ENCODE peak calls at places on chromosomes 6 and 20, in four cellular contexts. One of them, this sample, is unnamed.

GRCh38 chr6:4914412-4915159 is 89.3 kb downstream of the RPP40 start:
- DNase-seq in GM12878: no peak
- DNase-seq in K562: no peak
- DNase-seq in HepG2: no peak
- DNase-seq in this sample: no peak

GRCh38 chr20:57665589-57665971 is 44.2 kb downstream of the PMEPA1 start:
- DNase-seq in GM12878: no peak
- DNase-seq in K562: no peak
- DNase-seq in HepG2: no peak
- DNase-seq in this sample: no peak

GRCh38 chr20:61938839-61939690 is 126.6 kb downstream of the TAF4 start:
- DNase-seq in K562: no peak
- DNase-seq in GM12878: no peak
- DNase-seq in HepG2: no peak
- DNase-seq in this sample: no peak

GRCh38 chr6:134034951-134035822 is 17.2 kb downstream of the SLC2A12 start:
- DNase-seq in K562: no peak
- DNase-seq in GM12878: no peak
- DNase-seq in HepG2: no peak
- DNase-seq in this sample: no peak

GRCh38 chr6:27040244-27041042 is 207.1 kb upstream of the PRSS16 start:
- DNase-seq in K562: no peak
- DNase-seq in GM12878: no peak
- DNase-seq in HepG2: peak
- DNase-seq in this sample: no peak

GRCh38 chr6:127481628-127482027 is 22.4 kb upstream of the KIAA0408 start:
- DNase-seq in GM12878: no peak
- DNase-seq in K562: no peak
- DNase-seq in HepG2: no peak
- DNase-seq in this sample: no peak

GRCh38 chr20:47149939-47150338 is 206.6 kb downstream of the ZMYND8 start:
- DNase-seq in K562: no peak
- DNase-seq in HepG2: no peak
- DNase-seq in GM12878: no peak
- DNase-seq in this sample: no peak

GRCh38 chr20:8693709-8694108 is 375.2 kb upstream of the PLCB4 start:
- DNase-seq in K562: no peak
- DNase-seq in GM12878: no peak
- DNase-seq in HepG2: no peak
- DNase-seq in this sample: no peak

GRCh38 chr20:9514461-9515210 is at the start of gene LAMP5:
- DNase-seq in K562: no peak
- DNase-seq in GM12878: no peak
- DNase-seq in HepG2: no peak
- DNase-seq in this sample: peak

GRCh38 chr6:36851149-36851614 is 11.9 kb upstream of the CPNE5 start:
- DNase-seq in GM12878: no peak
- DNase-seq in K562: peak
- DNase-seq in HepG2: peak
- DNase-seq in this sample: peak

GRCh38 chr6:169249057-169249456 is 4.6 kb downstream of the THBS2 start:
- DNase-seq in K562: no peak
- DNase-seq in GM12878: no peak
- DNase-seq in HepG2: no peak
- DNase-seq in this sample: no peak

GRCh38 chr6:54935739-54936138 is 89.2 kb downstream of the FAM83B start:
- DNase-seq in GM12878: no peak
- DNase-seq in HepG2: no peak
- DNase-seq in K562: no peak
- DNase-seq in this sample: no peak

GRCh38 chr6:149127212-149127611 is 190.3 kb upstream of the TAB2 start:
- DNase-seq in K562: no peak
- DNase-seq in GM12878: no peak
- DNase-seq in HepG2: no peak
- DNase-seq in this sample: no peak

GRCh38 chr20:24782801-24783630 is 166.1 kb upstream of the CST7 start:
- DNase-seq in K562: no peak
- DNase-seq in GM12878: no peak
- DNase-seq in HepG2: peak
- DNase-seq in this sample: peak

GRCh38 chr20:46293084-46293483 is 15.2 kb downstream of the CDH22 start:
- DNase-seq in GM12878: no peak
- DNase-seq in K562: peak
- DNase-seq in HepG2: peak
- DNase-seq in this sample: no peak

GRCh38 chr6:38176797-38177751 is 357.5 kb downstream of the ZFAND3 start:
- DNase-seq in GM12878: no peak
- DNase-seq in K562: no peak
- DNase-seq in HepG2: peak
- DNase-seq in this sample: no peak

GRCh38 chr6:119526609-119527605 is 177.3 kb upstream of the MAN1A1 start:
- DNase-seq in K562: no peak
- DNase-seq in HepG2: no peak
- DNase-seq in GM12878: no peak
- DNase-seq in this sample: no peak

GRCh38 chr6:31796993-31797385 is 1.4 kb upstream of the VARS1 start:
- DNase-seq in HepG2: no peak
- DNase-seq in K562: no peak
- DNase-seq in GM12878: no peak
- DNase-seq in this sample: no peak

GRCh38 chr20:49790077-49790798 is 22.4 kb upstream of the SLC9A8 start:
- DNase-seq in K562: peak
- DNase-seq in GM12878: no peak
- DNase-seq in HepG2: peak
- DNase-seq in this sample: no peak

GRCh38 chr20:3889489-3890409 is 562 bp downstream of the PANK2 start:
- DNase-seq in K562: peak
- DNase-seq in GM12878: no peak
- DNase-seq in HepG2: peak
- DNase-seq in this sample: peak

GRCh38 chr6:75208564-75209431 is 2.9 kb upstream of the COL12A1 start:
- DNase-seq in HepG2: peak
- DNase-seq in K562: peak
- DNase-seq in GM12878: peak
- DNase-seq in this sample: peak

GRCh38 chr6:32177182-32177787 is 920 bp upstream of the RNF5 start:
- DNase-seq in GM12878: no peak
- DNase-seq in K562: peak
- DNase-seq in HepG2: no peak
- DNase-seq in this sample: peak

GRCh38 chr20:58228103-58228483 is 360 bp downstream of the ANKRD60 start:
- DNase-seq in K562: no peak
- DNase-seq in GM12878: no peak
- DNase-seq in HepG2: no peak
- DNase-seq in this sample: no peak

GRCh38 chr6:70390067-70390466 is 23.2 kb upstream of the FAM135A start:
- DNase-seq in GM12878: no peak
- DNase-seq in K562: no peak
- DNase-seq in HepG2: peak
- DNase-seq in this sample: no peak

GRCh38 chr6:44074383-44075136 is 52.7 kb downstream of the MRPL14 start:
- DNase-seq in K562: peak
- DNase-seq in GM12878: peak
- DNase-seq in HepG2: peak
- DNase-seq in this sample: peak

GRCh38 chr20:57782631-57783041 is 72.8 kb upstream of the PMEPA1 start:
- DNase-seq in GM12878: no peak
- DNase-seq in HepG2: no peak
- DNase-seq in K562: no peak
- DNase-seq in this sample: peak

GRCh38 chr6:121999458-122000065 is 399.9 kb upstream of the HSF2 start:
- DNase-seq in GM12878: no peak
- DNase-seq in HepG2: no peak
- DNase-seq in K562: no peak
- DNase-seq in this sample: no peak

GRCh38 chr6:166097914-166098522 is 69.6 kb downstream of the TBXT start:
- DNase-seq in GM12878: no peak
- DNase-seq in K562: peak
- DNase-seq in HepG2: peak
- DNase-seq in this sample: peak

GRCh38 chr6:52317841-52318581 is 33.5 kb upstream of the MCM3 start:
- DNase-seq in HepG2: peak
- DNase-seq in K562: no peak
- DNase-seq in GM12878: peak
- DNase-seq in this sample: no peak

GRCh38 chr6:80932364-80932763 is 820.1 kb downstream of the TENT5A start:
- DNase-seq in GM12878: no peak
- DNase-seq in HepG2: no peak
- DNase-seq in K562: no peak
- DNase-seq in this sample: no peak

GRCh38 chr6:128516514-128516898 is 3.9 kb downstream of the PTPRK start:
- DNase-seq in K562: no peak
- DNase-seq in GM12878: no peak
- DNase-seq in HepG2: peak
- DNase-seq in this sample: no peak

GRCh38 chr6:81708306-81708705 is 44.2 kb downstream of the TENT5A start:
- DNase-seq in HepG2: no peak
- DNase-seq in GM12878: no peak
- DNase-seq in K562: no peak
- DNase-seq in this sample: no peak

GRCh38 chr6:154868143-154868594 is 126.9 kb upstream of the TIAM2 start:
- DNase-seq in K562: peak
- DNase-seq in GM12878: no peak
- DNase-seq in HepG2: peak
- DNase-seq in this sample: peak

GRCh38 chr6:35035481-35036030 is 105.6 kb downstream of the TCP11 start:
- DNase-seq in K562: no peak
- DNase-seq in GM12878: no peak
- DNase-seq in HepG2: no peak
- DNase-seq in this sample: no peak

GRCh38 chr6:24818346-24818745 is 19.6 kb upstream of the ARMH2 start:
- DNase-seq in GM12878: no peak
- DNase-seq in K562: no peak
- DNase-seq in HepG2: no peak
- DNase-seq in this sample: no peak
- TF ChIP-seq ZBTB33 in GM12878: no peak
- TF ChIP-seq ZBTB33 in K562: no peak
- TF ChIP-seq ZBTB33 in HepG2: no peak
- TF ChIP-seq ZBTB33 in this sample: no peak

DNA sequence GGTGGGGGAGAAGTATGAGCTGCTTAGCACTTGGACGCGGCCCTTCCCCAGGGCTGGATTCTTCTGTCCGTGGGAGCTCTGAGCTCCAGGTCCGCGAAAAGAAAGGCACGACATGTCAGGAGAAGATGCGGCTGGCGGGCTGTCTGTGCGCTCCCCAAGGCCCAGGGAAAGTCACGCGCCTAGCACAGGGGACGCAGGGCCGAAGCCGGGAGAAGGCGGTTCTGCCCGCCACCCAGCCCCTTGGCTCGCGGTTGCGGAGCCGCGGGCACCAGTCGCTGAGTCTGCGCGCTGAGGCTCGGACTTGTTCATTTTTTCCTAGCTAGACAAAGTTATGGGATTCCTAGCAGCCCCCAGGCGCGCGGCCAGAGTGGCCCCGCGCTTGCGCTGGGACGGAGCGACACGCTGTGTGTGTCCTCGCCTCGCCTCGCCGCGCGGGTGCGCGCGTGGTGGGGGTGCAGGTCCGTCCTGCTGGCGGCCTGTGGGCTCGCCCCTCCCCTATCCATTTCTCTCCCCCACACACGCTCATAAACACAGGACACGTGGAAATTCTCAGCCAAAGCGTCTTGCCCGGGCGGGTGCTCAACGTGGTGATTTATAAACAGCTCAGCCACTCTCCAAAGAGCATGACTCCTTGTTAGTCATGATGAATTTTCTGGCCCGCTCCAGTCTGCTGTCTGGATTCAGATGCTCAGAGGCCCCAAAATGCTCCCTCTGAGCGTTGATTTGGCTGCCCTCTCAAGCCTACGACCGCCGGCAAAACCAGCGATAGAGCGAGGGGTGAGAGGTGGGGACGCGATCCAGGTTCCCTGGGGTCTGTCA is 1.9 kb upstream of the POU3F2 start:
- DNase-seq in GM12878: no peak
- DNase-seq in HepG2: no peak
- DNase-seq in K562: no peak
- DNase-seq in this sample: peak
- TF ChIP-seq MXI1 in GM12878: no peak
- TF ChIP-seq MXI1 in HepG2: no peak
- TF ChIP-seq MXI1 in K562: no peak
- TF ChIP-seq MXI1 in this sample: no peak

DNA sequence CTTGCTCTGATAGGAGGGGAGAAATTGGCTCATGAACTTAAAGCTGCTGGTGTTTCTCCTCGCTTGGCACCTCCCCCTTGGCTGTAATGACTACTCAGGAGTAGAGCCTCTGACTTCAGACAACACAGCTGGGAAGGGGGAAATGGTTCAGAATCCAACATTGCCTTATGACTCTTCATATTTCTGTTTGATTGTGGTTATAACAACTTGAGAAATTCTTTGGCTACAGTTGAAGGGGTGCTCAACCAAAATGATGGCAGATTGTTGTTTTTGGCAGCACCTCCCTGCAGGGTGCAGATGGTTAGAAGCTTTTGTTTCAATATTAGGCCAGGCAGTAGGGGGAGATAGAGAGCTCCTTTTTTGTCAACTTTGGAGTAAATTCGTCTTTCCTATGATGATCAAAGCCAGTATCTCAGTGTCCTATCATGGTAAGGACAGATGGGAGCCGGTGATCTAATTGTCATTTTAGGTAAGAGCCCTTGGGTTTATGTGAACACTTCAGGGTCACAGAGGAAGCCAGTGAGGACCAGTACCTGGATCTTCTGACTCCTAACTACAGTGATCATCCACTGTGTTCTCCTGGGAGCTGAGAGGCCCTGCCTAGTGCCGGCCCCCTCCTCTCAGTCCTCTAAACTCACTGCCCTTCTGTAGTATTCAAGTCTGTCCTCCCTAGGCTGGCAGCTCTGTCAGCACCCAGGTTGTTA is 39.9 kb downstream of the RPRD1B start:
- DNase-seq in K562: peak
- DNase-seq in GM12878: no peak
- DNase-seq in HepG2: peak
- DNase-seq in this sample: peak
- TF ChIP-seq ZBTB33 in K562: no peak
- TF ChIP-seq ZBTB33 in GM12878: no peak
- TF ChIP-seq ZBTB33 in HepG2: no peak
- TF ChIP-seq ZBTB33 in this sample: no peak

GRCh38 chr20:4937422-4938319 is 63.6 kb downstream of the SLC23A2 start:
- DNase-seq in HepG2: peak
- DNase-seq in GM12878: no peak
- DNase-seq in K562: no peak
- DNase-seq in this sample: no peak
- TF ChIP-seq MXI1 in HepG2: no peak
- TF ChIP-seq MXI1 in GM12878: no peak
- TF ChIP-seq MXI1 in K562: no peak
- TF ChIP-seq MXI1 in this sample: no peak

GRCh38 chr6:47836639-47837038 is 54.8 kb downstream of the OPN5 start:
- DNase-seq in K562: no peak
- DNase-seq in GM12878: no peak
- DNase-seq in HepG2: peak
- DNase-seq in this sample: no peak
- TF ChIP-seq ZBTB33 in K562: no peak
- TF ChIP-seq ZBTB33 in GM12878: no peak
- TF ChIP-seq ZBTB33 in HepG2: no peak
- TF ChIP-seq ZBTB33 in this sample: no peak

This sample was measured in SK-N-SH.